ENCODE peak calls at places on chromosome 6, in six cellular contexts. T is H9, A is glutamatergic neuron, R is AG04450, K is kidney epithelial cell, I is foreskin fibroblast. E is an unnamed sample.

GRCh38 chr6:27650620-27651370 is 177.9 kb upstream of the ZNF184 start:
- DNase-seq in T (peak; percentile 80), A (peak; percentile 73), R (no peak), K (no peak), I (no peak), E (no peak)

GRCh38 chr6:10582774-10583508 is 61.8 kb downstream of the GCNT2 start:
- DNase-seq in T (peak; percentile 68), A (no peak), R (no peak), K (no peak), I (no peak), E (no peak)

GRCh38 chr6:65289491-65289890 is 417.5 kb downstream of the EYS start:
- DNase-seq in T (no peak), A (no peak), R (no peak), K (no peak), I (no peak), E (no peak)

GRCh38 chr6:160505970-160506369 is 157.8 kb downstream of the SLC22A3 start:
- DNase-seq in T (no peak), A (no peak), R (no peak), K (no peak), I (no peak), E (no peak)

GRCh38 chr6:143536461-143536865 is 24.9 kb upstream of the FUCA2 start:
- DNase-seq in T (peak; percentile 55), A (peak; percentile 34), R (no peak), K (no peak), I (peak; percentile 44), E (peak; percentile 67)

GRCh38 chr6:36204068-36204753 is 7.7 kb downstream of the BRPF3 start:
- DNase-seq in T (no peak), A (no peak), R (no peak), K (no peak), I (no peak), E (no peak)

GRCh38 chr6:167691566-167692312 is 135.0 kb upstream of the AFDN start:
- DNase-seq in T (no peak), A (no peak), R (no peak), K (no peak), I (no peak), E (no peak)

GRCh38 chr6:111871725-111872520 is 1.3 kb downstream of the FYN start:
- DNase-seq in T (no peak), A (peak; percentile 60), R (no peak), K (no peak), I (peak; percentile 24), E (no peak)

GRCh38 chr6:12012231-12012565 is at the start of gene HIVEP1:
- DNase-seq in T (no peak), A (peak; percentile 68), R (no peak), K (no peak), I (no peak), E (no peak)

GRCh38 chr6:30835576-30835975 is 48.7 kb upstream of the DDR1 start:
- DNase-seq in T (no peak), A (no peak), R (no peak), K (no peak), I (no peak), E (no peak)

GRCh38 chr6:67629268-67629667 is 1005.8 kb upstream of the ADGRB3 start:
- DNase-seq in T (no peak), A (no peak), R (no peak), K (no peak), I (peak; percentile 87), E (no peak)

GRCh38 chr6:39852324-39852723 is 60.1 kb downstream of the DAAM2 start:
- DNase-seq in T (no peak), A (no peak), R (no peak), K (no peak), I (no peak), E (no peak)

GRCh38 chr6:134020968-134021367 is 31.5 kb downstream of the SLC2A12 start:
- DNase-seq in T (no peak), A (no peak), R (no peak), K (no peak), I (no peak), E (no peak)

DNA sequence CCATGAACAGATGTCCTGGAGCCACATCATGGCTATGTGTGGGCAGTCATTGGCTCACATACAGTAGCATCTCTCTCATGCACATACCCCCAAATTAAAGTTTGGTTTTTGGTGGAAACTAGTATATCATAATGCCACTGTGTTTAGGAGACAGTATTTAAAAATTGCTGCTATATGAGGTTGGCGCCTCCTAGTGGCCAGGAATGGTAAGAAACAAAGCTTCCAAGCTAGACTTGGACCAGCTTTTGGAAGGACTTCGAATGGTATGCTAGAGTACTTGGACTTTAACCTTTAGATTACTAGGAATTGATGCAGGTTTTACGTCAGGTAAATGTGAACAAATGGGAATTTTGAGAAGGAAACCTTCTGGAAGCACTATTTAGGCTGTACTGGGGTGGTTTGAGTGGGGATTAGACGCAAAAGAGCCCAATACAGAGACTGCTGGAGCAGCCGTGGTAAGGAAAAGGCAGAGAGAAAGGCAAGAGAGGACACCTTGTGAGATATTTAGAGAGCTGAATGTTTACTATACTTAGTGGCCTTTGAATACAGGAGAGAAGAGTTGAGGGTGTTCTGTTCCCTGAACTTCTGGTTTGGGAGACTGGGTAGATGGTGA is 23.8 kb downstream of the PRSS35 start:
- DNase-seq in T (peak; percentile 60), A (peak; percentile 69), R (no peak), K (no peak), I (peak; percentile 39), E (no peak)
- TF ChIP-seq CTCF in T (peak; percentile 92), A (peak; percentile 92), R (peak; percentile 86), K (peak; percentile 70), I (peak; percentile 80), E (peak; percentile 75)

GRCh38 chr6:19454999-19455392 is 382.2 kb upstream of the ID4 start:
- DNase-seq in T (no peak), A (no peak), R (no peak), K (no peak), I (no peak), E (no peak)

GRCh38 chr6:19446570-19446969 is 390.6 kb upstream of the ID4 start:
- DNase-seq in T (no peak), A (no peak), R (no peak), K (no peak), I (no peak), E (no peak)

GRCh38 chr6:19454296-19454998 is 382.7 kb upstream of the ID4 start:
- DNase-seq in T (no peak), A (no peak), R (no peak), K (no peak), I (no peak), E (no peak)

GRCh38 chr6:19450651-19451050 is 386.5 kb upstream of the ID4 start:
- DNase-seq in T (no peak), A (no peak), R (no peak), K (no peak), I (no peak), E (no peak)

DNA sequence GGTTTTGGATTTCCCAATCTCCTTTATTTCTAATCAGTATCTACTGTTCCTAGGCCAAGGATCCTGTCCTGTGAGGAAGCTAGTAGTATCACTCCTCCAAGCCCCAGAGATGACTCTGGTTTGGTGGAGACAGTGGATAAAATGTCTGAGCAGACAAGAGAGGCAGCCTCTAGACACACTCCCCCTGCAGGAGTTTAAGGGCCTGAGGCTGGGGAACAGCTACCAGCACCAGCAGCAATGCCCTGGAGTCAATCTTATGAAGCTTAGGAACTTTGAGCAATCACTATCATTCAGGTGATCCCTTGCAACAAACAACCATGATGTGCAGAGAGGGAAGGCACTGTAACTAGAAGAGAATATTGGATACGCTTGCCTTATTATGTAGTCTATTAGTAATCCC is 384.7 kb upstream of the ID4 start:
- DNase-seq in T (peak; percentile 59), A (no peak), R (no peak), K (no peak), I (no peak), E (no peak)
- TF ChIP-seq CTCF in T (peak; percentile 58), A (no peak), R (no peak), K (peak; percentile 14), I (no peak), E (no peak)

GRCh38 chr6:19929312-19929711 is 92.1 kb downstream of the ID4 start:
- DNase-seq in T (no peak), A (no peak), R (no peak), K (no peak), I (no peak), E (no peak)

DNA sequence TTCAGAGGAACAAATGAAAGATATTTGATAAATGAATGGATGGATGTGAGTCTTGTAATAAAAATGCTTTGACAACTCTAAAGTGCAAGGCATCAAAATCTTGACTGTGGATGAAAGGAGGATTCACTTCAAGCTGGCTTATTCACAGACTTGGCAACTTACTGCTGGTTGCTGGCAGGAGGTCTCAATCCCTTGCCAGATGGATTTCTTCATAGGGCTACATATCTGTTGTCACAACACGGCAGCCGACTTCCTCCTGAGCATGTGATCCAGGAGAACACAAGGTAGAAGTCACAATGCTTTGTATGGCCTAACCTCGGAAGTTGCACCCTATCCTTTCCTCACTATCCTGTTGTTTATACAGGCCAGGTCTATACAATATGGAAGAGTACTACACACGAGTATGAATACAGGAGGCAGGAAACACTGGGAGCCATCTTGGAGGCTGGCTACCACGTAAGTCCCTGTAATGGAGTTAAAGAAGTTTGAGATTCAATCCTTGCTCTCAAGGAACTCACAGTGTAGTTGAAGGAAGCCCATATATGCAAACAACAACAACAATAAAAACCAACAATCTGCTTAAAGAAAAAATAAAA is 97.9 kb downstream of the ID4 start:
- DNase-seq in T (no peak), A (no peak), R (no peak), K (no peak), I (no peak), E (no peak)
- TF ChIP-seq CTCF in T (no peak), A (no peak), R (no peak), K (no peak), I (no peak), E (no peak)

GRCh38 chr6:35185302-35185681 is 28.5 kb upstream of the SCUBE3 start:
- DNase-seq in T (no peak), A (no peak), R (no peak), K (peak; percentile 28), I (peak; percentile 63), E (peak; percentile 59)

GRCh38 chr6:35181933-35182612 is 31.7 kb upstream of the SCUBE3 start:
- DNase-seq in T (peak; percentile 43), A (no peak), R (no peak), K (no peak), I (peak; percentile 86), E (peak; percentile 82)

GRCh38 chr6:35184580-35185301 is 29.0 kb upstream of the SCUBE3 start:
- DNase-seq in T (no peak), A (no peak), R (no peak), K (no peak), I (no peak), E (no peak)

GRCh38 chr6:35183281-35183680 is 30.5 kb upstream of the SCUBE3 start:
- DNase-seq in T (no peak), A (no peak), R (no peak), K (no peak), I (no peak), E (no peak)

DNA sequence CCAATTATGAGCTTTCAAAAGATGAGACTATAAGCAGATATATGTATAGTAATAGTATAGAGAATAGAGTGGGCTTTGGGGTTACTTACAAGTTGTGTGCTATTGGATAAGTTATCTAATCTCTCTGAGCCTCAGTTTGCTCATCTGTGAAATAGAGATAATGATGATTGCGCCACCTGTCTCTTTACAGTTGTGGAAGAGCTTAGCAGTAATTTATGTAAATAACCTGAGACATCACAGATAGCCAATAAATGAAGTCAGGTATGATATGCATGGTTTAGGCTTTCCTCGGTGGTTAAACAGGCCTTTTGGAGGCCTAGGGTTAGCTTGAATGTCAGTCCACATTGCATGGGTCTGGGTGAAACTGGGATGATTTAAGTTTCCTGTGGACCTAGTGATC is 29.8 kb upstream of the SCUBE3 start:
- DNase-seq in T (no peak), A (no peak), R (no peak), K (no peak), I (no peak), E (no peak)
- TF ChIP-seq CTCF in T (no peak), A (no peak), R (no peak), K (no peak), I (no peak), E (no peak)